ENCODE peak calls at places on chromosome 17, in four cellular contexts. S, F, M and A are unnamed samples.

GRCh38 chr17:42997390-42997983 is 732 bp upstream of the RPL27 start:
- DNase-seq in F (no peak), S (no peak), M (no peak), A (no peak)

GRCh38 chr17:72463287-72464102 is 342.7 kb downstream of the SOX9 start:
- DNase-seq in S (no peak), M (no peak), F (no peak), A (no peak)

GRCh38 chr17:76796081-76796480 is 58.2 kb downstream of the MFSD11 start:
- DNase-seq in S (no peak), M (no peak), F (no peak), A (no peak)

GRCh38 chr17:56292010-56292409 is 138.7 kb downstream of the ANKFN1 start:
- DNase-seq in S (peak), F (no peak), M (no peak), A (no peak)

GRCh38 chr17:81234506-81234855 is 4.4 kb downstream of the TEPSIN start:
- DNase-seq in F (no peak), M (no peak), S (no peak), A (no peak)

GRCh38 chr17:75695141-75695829 is 26.0 kb upstream of the ITGB4 start:
- DNase-seq in S (peak), M (no peak), F (no peak), A (no peak)

GRCh38 chr17:47611372-47612350 is 38.1 kb upstream of the KPNB1 start:
- DNase-seq in M (no peak), F (no peak), S (peak), A (peak)

GRCh38 chr17:3529817-3530741 is 27.5 kb downstream of the TRPV3 start:
- DNase-seq in M (no peak), F (peak), S (peak), A (no peak)

GRCh38 chr17:64133546-64134215 is 3.7 kb upstream of the ERN1 start:
- DNase-seq in F (no peak), M (no peak), S (peak), A (peak)

GRCh38 chr17:9557356-9557755 is 18.3 kb downstream of the STX8 start:
- DNase-seq in S (no peak), F (no peak), M (no peak), A (no peak)